ENCODE peak calls at places on chromosomes 11 and 22, in four cellular contexts. A is IMR-90, X is adrenal gland, Z is stomach. C is an unnamed sample. For H3K4me1, the result is how much of the 10 kb centered on the place peaks cover.

GRCh38 chr11:87743002-87743401 is 432.2 kb downstream of the RAB38 start:
- DNase-seq in A (no peak), Z (no peak), X (no peak), C (no peak)

GRCh38 chr11:69217276-69218105 is 61.8 kb downstream of the SMIM38 start:
- DNase-seq in Z (peak), A (no peak), X (no peak), C (peak)

GRCh38 chr11:76160856-76161255 is 45.4 kb downstream of the WNT11 start:
- DNase-seq in X (no peak), Z (no peak), A (no peak), C (no peak)

GRCh38 chr11:117096140-117096972 is 1.9 kb downstream of the SIK3 start:
- DNase-seq in A (no peak), Z (no peak), X (no peak), C (peak)

GRCh38 chr22:43007519-43008102 is 7.3 kb downstream of the PACSIN2 start:
- DNase-seq in Z (peak), X (peak), A (peak), C (no peak)

GRCh38 chr11:117999354-117999993 is 13.3 kb downstream of the IL10RA start:
- DNase-seq in Z (no peak), A (no peak), X (no peak), C (no peak)

GRCh38 chr11:34977039-34977906 is 60.9 kb downstream of the PDHX start:
- DNase-seq in X (no peak), Z (no peak), A (peak), C (no peak)

GRCh38 chr11:61510980-61511373 is 2.4 kb downstream of the LRRC10B start:
- DNase-seq in Z (no peak), A (no peak), X (no peak), C (no peak)

GRCh38 chr22:37563153-37564081 is 3.1 kb downstream of the CDC42EP1 start:
- DNase-seq in X (peak), Z (peak), A (peak), C (peak)

GRCh38 chr11:72598901-72599300 is 75.3 kb downstream of the PDE2A start:
- DNase-seq in Z (peak), A (peak), X (peak), C (peak)

GRCh38 chr22:30056015-30056414 is 24.2 kb upstream of the HORMAD2 start:
- DNase-seq in Z (no peak), X (no peak), A (no peak), C (no peak)

GRCh38 chr11:95451682-95452081 is 220.7 kb upstream of the SESN3 start:
- DNase-seq in Z (no peak), X (no peak), A (peak), C (no peak)

GRCh38 chr22:37802310-37803194 is 5.2 kb upstream of the GCAT start:
- DNase-seq in A (peak), X (peak), Z (peak), C (peak)

GRCh38 chr22:31139866-31140716 is at the start of gene PLA2G3:
- DNase-seq in X (no peak), A (peak), Z (peak), C (no peak)

GRCh38 chr11:123429336-123429735 is 733 bp upstream of the GRAMD1B start:
- DNase-seq in A (peak), Z (no peak), X (peak), C (no peak)

GRCh38 chr22:17890892-17891291 is 116.6 kb upstream of the BID start:
- DNase-seq in A (no peak), X (no peak), Z (no peak), C (no peak)

GRCh38 chr22:50626856-50627451 is 998 bp downstream of the ARSA start:
- DNase-seq in Z (peak), A (no peak), X (no peak), C (no peak)

GRCh38 chr22:23202812-23203451 is 22.6 kb downstream of the BCR start:
- DNase-seq in X (no peak), A (no peak), Z (no peak), C (no peak)

GRCh38 chr11:105032495-105032894 is 2.4 kb downstream of the CASP1 start:
- DNase-seq in Z (no peak), X (no peak), A (no peak), C (no peak)

GRCh38 chr11:86014221-86014620 is 54.7 kb downstream of the PICALM start:
- DNase-seq in X (no peak), A (no peak), Z (no peak), C (no peak)

GRCh38 chr11:118000850-118001228 is 14.6 kb downstream of the IL10RA start:
- DNase-seq in A (no peak), Z (no peak), X (no peak), C (no peak)

GRCh38 chr11:1049431-1049891 is 12.9 kb upstream of the MUC6 start:
- DNase-seq in Z (peak), X (peak), A (no peak), C (no peak)

GRCh38 chr22:50118557-50119168 is 28.9 kb downstream of the MOV10L1 start:
- DNase-seq in X (peak), Z (no peak), A (peak), C (peak)

GRCh38 chr11:123286761-123287160 is 91.7 kb upstream of the CLMP start:
- DNase-seq in Z (no peak), A (peak), X (no peak), C (no peak)

GRCh38 chr11:27409060-27409459 is 46.0 kb upstream of the CCDC34 start:
- DNase-seq in A (no peak), X (no peak), Z (no peak), C (peak)

GRCh38 chr22:49568751-49569285 is 258.9 kb downstream of the BRD1 start:
- DNase-seq in A (no peak), X (no peak), Z (no peak), C (no peak)

GRCh38 chr22:30178180-30179126 is 68.1 kb downstream of the LIF start:
- DNase-seq in A (no peak), Z (no peak), X (no peak), C (peak)

GRCh38 chr11:35619754-35620640 is 1.7 kb downstream of the FJX1 start:
- DNase-seq in Z (no peak), X (peak), A (peak), C (no peak)

GRCh38 chr22:37940698-37941376 is 12.6 kb downstream of the C22orf23 start:
- DNase-seq in A (no peak), Z (no peak), X (no peak), C (peak)

GRCh38 chr11:34650528-34650927 is 29.6 kb downstream of the EHF start:
- DNase-seq in A (peak), Z (no peak), X (no peak), C (no peak)

GRCh38 chr22:21881841-21882753 is 14.7 kb upstream of the MAPK1 start:
- DNase-seq in A (no peak), Z (no peak), X (no peak), C (no peak)

GRCh38 chr11:64292458-64293254 is 1.6 kb downstream of the KCNK4 start:
- DNase-seq in A (no peak), X (no peak), Z (no peak), C (no peak)

GRCh38 chr11:48154162-48154561 is 62.4 kb upstream of the OR4B1 start:
- DNase-seq in A (peak), X (no peak), Z (no peak), C (no peak)

GRCh38 chr22:29310065-29310862 is 3.8 kb downstream of the GAS2L1 start:
- DNase-seq in X (peak), Z (no peak), A (no peak), C (no peak)

GRCh38 chr11:30488304-30488998 is 97.7 kb downstream of the MPPED2 start:
- DNase-seq in Z (peak), A (peak), X (no peak), C (no peak)

GRCh38 chr22:46021577-46021976 is 44.6 kb upstream of the WNT7B start:
- DNase-seq in A (no peak), Z (no peak), X (peak), C (no peak)

GRCh38 chr11:110720646-110721283 is 8.5 kb upstream of the ARHGAP20 start:
- DNase-seq in A (peak), Z (no peak), X (no peak), C (no peak)

GRCh38 chr22:17501679-17502285 is 61.5 kb upstream of the SLC25A18 start:
- DNase-seq in A (peak), X (no peak), Z (no peak), C (peak)

GRCh38 chr11:71453021-71453910 is at the start of gene NADSYN1:
- DNase-seq in Z (peak), X (peak), A (peak), C (peak)
- H3K27ac ChIP-seq in Z (peak), X (peak), A (peak), C (peak)

DNA sequence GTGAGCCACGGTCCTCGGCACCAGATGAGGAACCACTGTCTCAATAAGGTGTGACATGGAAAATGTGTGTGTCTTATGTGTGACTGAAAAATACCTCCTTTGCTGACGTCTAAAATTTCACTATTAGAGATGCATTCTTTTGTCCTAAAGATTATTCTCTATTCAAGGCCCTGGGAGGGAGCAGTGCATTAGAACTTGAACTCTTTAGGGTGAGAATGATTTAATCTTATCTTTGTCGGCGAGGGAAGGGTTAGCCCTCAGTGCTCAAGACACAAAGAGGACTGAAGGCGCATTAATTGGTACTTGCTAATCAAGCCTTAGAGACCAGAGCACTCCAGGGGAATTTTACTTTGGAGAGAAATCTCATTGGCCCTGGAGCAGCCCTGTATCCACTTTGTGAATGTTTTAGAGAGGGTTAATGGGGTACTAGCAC is 29.8 kb upstream of the PLET1 start:
- DNase-seq in X (no peak), A (no peak), Z (no peak), C (no peak)
- TF ChIP-seq POLR2A in X (no peak), A (no peak), Z (no peak), C (no peak)

GRCh38 chr11:65916391-65916790 is 2.5 kb downstream of the C11orf68 start:
- DNase-seq in X (no peak), Z (no peak), A (no peak), C (no peak)

GRCh38 chr11:65917434-65918210 is 1.2 kb downstream of the C11orf68 start:
- DNase-seq in Z (no peak), X (peak), A (no peak), C (no peak)

GRCh38 chr11:65915821-65916251 is 3.0 kb downstream of the C11orf68 start:
- DNase-seq in Z (peak), X (peak), A (peak), C (peak)

GRCh38 chr11:65917077-65917433 is 1.8 kb downstream of the C11orf68 start:
- DNase-seq in Z (no peak), A (no peak), X (no peak), C (no peak)

DNA sequence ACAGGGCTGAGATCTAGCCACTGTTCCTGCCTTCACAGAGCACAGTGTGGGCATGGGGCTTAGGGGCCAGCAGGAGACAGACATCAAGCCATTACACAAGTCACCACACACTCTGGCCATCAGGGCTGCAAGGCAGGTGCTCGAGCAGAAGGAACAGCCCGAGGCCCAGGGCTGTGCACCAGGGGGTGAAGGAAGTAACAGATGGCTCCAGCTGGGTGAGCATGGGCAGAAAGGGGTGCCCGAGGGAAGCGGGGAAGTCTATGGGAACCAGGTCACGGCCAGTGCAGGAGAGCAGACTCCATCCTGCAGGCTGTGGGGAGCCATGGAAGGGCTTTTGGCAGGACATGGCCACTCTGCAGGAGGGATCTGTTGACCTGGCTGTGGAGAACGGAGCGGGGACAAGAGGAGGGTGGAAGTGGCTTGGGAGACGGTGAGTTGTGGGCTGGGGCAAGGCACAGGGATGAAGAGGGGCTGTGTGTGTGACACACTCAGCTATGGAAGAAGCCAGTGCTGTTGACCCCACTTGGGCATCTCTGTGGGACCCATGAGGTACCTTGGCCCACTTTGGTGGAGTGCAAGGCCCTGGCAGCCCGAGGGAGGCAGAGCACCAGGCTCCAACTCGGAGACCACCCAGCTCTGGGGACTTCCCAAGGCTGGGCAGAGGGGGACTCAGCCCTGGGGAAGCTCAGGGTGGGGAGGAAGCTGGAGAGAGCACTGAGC is 3.6 kb downstream of the C11orf68 start:
- DNase-seq in X (peak), Z (no peak), A (no peak), C (no peak)
- H3K4me1 ChIP-seq in X (under half), Z (half or more), A (half or more), C (under half)

DNA sequence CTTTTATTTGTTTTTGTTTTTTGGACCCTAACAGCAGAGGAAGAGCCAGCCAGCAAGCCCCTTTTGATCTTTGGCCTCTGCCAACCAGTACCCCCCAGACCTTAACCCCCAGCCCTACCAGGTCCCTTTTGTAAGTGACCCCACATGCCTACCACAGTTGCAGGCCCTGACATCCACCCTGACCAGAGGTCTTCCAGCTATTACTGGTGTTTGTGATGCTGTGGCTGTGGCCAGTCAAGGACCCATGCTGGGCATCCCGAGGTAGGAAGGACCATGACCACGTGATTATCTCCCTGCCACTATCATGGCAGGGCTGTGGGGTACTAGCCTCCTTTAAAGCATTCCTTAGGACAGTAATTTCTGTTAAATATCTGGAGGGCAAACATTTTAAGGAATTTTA is 9.0 kb downstream of the MED15 start:
- DNase-seq in X (no peak), Z (no peak), A (no peak), C (no peak)
- H3K27ac ChIP-seq in X (no peak), Z (no peak), A (peak), C (no peak)

DNA sequence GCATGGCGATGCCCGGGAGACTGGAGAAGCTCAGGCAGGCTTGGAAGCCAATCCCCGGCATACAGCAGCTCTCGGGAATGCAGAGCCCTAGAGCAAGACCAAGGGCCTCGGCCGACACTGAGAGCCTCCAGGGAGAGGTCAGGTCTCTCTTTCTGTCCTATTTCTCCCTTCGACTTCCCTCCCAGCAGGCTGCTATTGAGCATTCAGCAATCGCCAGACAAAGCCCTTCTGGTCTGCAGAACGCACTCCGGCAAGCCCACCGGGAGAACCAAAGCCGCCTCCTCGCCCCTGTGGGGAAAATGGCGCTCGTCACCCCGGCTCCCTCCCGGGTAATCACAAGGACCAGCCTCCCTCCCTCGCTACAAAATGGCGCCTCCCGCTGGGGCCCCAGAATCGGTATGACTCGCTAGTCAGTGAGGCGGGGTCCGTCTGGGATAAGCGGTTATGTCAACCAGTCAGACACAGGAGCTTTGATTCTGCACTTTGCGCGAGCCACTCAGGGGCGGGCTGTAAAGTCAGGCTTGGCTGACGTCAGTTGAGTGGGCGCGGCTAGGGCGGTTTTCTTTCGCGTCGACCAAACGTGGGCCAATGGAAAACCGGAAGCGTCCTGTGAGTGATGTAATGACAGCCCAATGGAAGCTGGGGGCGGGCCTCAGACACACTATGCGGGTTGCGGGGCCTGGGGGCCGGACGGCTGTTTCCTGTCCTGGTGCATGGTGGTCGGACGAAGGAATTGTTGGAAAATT is at the start of gene ZNF143:
- DNase-seq in X (peak), A (peak), Z (peak), C (peak)
- TF ChIP-seq POLR2A in X (peak), A (no peak), Z (no peak), C (peak)

GRCh38 chr11:36688892-36689291 is 90.9 kb upstream of the RAG2 start:
- DNase-seq in Z (no peak), A (no peak), X (no peak), C (no peak)
- H3K4me1 ChIP-seq in Z (under half), A (under half), X (under half), C (under half)

GRCh38 chr11:114058026-114058706 is 1.3 kb upstream of the ZBTB16 start:
- DNase-seq in Z (no peak), X (peak), A (no peak), C (peak)
- H3K27ac ChIP-seq in Z (peak), X (peak), A (no peak), C (peak)

DNA sequence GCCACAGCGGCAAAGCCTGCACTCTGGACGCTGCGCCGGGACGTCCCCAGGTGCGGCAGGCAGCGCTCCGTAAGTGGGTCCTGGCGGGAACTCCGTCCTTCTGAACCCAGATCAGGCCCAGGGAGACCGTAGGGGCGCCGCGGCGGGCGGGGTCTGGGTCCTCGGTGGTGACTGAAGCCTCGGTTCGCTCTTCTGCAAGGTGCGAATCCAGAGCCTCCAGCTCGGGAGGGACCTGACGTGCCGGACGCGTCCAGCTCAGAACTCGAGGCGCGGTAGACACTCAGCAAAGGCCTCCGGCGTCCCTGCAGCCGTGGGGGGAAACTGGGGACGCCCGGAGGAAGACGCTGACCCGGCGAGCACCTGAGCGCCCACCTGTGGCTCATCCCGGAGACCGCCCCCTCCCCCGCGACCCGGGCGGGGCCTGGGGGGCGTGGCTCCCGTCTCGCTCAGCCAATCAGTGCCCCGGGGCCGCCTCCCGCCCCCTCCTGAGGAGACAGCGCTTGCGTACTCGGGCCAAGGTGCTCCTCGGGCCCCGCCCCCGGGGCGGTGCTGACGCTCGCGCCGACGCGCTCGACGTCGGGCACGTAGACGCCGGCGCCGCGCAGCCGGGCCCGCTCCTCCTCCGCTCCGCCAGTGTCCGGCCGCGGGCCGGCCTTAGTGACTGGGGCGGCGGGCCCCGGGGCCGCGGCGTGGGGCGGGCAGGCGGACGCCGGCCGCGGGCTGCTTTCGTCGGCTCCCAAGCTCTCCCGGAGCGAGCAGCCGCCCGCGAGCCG is at the start of gene PPFIA1:
- DNase-seq in A (peak), Z (peak), X (peak), C (peak)
- TF ChIP-seq POLR2A in A (peak), Z (no peak), X (peak), C (no peak)